ENCODE peak calls at places on chromosomes 6 and 20, in five cellular contexts. B, U, X, G and T are unnamed samples.

GRCh38 chr6:146851837-146852236 is 253.1 kb downstream of the ADGB start:
- DNase-seq in U (no peak), B (no peak), G (no peak), X (no peak), T (peak; percentile 68)

GRCh38 chr6:39772559-39773283 is 19.5 kb upstream of the DAAM2 start:
- DNase-seq in U (no peak), B (no peak), X (no peak), G (no peak), T (no peak)

GRCh38 chr6:69835414-69836179 is 30.8 kb upstream of the COL19A1 start:
- DNase-seq in X (peak; percentile 61), G (no peak), U (no peak), B (no peak), T (peak; percentile 24)

GRCh38 chr6:131654326-131654725 is 17.2 kb downstream of the ENPP3 start:
- DNase-seq in X (no peak), B (no peak), U (no peak), G (no peak), T (no peak)

GRCh38 chr6:108714774-108715414 is 133.3 kb upstream of the ARMC2 start:
- DNase-seq in B (no peak), X (no peak), G (no peak), U (no peak), T (no peak)

GRCh38 chr6:127403636-127404035 is 55.6 kb downstream of the KIAA0408 start:
- DNase-seq in X (no peak), G (no peak), U (no peak), B (no peak), T (peak; percentile 7)

GRCh38 chr20:33309631-33310030 is 26.6 kb downstream of the BPIFB1 start:
- DNase-seq in B (no peak), G (no peak), X (no peak), U (no peak), T (no peak)

GRCh38 chr20:14948416-14948815 is 611.0 kb upstream of the FLRT3 start:
- DNase-seq in G (no peak), B (no peak), U (no peak), X (no peak), T (no peak)

GRCh38 chr20:257419-257818 is at the start of gene DEFB132:
- DNase-seq in B (no peak), X (no peak), U (no peak), G (no peak), T (no peak)

GRCh38 chr20:47019106-47019824 is 124.6 kb downstream of the EYA2 start:
- DNase-seq in G (no peak), X (peak; percentile 7), U (no peak), B (no peak), T (no peak)

GRCh38 chr20:57616143-57616951 is 3.9 kb downstream of the ZBP1 start:
- DNase-seq in X (no peak), B (peak; percentile 78), U (no peak), G (no peak), T (no peak)

GRCh38 chr6:11213305-11214106 is 19.0 kb downstream of the NEDD9 start:
- DNase-seq in X (no peak), U (no peak), B (no peak), G (no peak), T (no peak)

GRCh38 chr20:11246251-11246775 is 572.5 kb upstream of the JAG1 start:
- DNase-seq in U (no peak), B (no peak), X (no peak), G (no peak), T (no peak)

GRCh38 chr6:118495639-118496296 is 52.3 kb upstream of the PLN start:
- DNase-seq in B (no peak), U (no peak), X (no peak), G (no peak), T (peak; percentile 13)

GRCh38 chr6:98828210-98828798 is 6.1 kb upstream of the POU3F2 start:
- DNase-seq in G (no peak), X (no peak), U (no peak), B (no peak), T (no peak)

GRCh38 chr20:57389695-57390603 is 1.2 kb upstream of the RBM38 start:
- DNase-seq in B (no peak), U (no peak), G (no peak), X (peak; percentile 43), T (peak; percentile 75)

GRCh38 chr20:52747736-52748135 is 224.4 kb upstream of the TSHZ2 start:
- DNase-seq in G (no peak), X (no peak), B (no peak), U (no peak), T (no peak)

GRCh38 chr6:139153876-139154275 is 19.0 kb downstream of the HECA start:
- DNase-seq in X (no peak), B (no peak), U (no peak), G (no peak), T (no peak)

GRCh38 chr6:125584468-125584939 is 164.9 kb upstream of the HEY2 start:
- DNase-seq in X (no peak), B (peak; percentile 90), G (peak; percentile 29), U (no peak), T (no peak)

GRCh38 chr20:30937790-30938189 is 319.7 kb upstream of the DEFB115 start:
- DNase-seq in X (no peak), U (no peak), G (no peak), B (no peak), T (no peak)

GRCh38 chr6:12947191-12947795 is 230.7 kb downstream of the PHACTR1 start:
- DNase-seq in B (no peak), U (no peak), X (no peak), G (no peak), T (no peak)

GRCh38 chr6:142883011-142883410 is 62.0 kb downstream of the HIVEP2 start:
- DNase-seq in B (no peak), U (no peak), G (no peak), X (no peak), T (no peak)

GRCh38 chr20:48463096-48463710 is 364.6 kb downstream of the PREX1 start:
- DNase-seq in U (no peak), X (no peak), B (no peak), G (no peak), T (no peak)

GRCh38 chr6:74991573-74992332 is 214.1 kb downstream of the COL12A1 start:
- DNase-seq in B (no peak), X (no peak), G (no peak), U (no peak), T (no peak)
- TF ChIP-seq CTCF in B (peak; percentile 65), X (no peak), G (no peak), U (no peak), T (no peak)

DNA sequence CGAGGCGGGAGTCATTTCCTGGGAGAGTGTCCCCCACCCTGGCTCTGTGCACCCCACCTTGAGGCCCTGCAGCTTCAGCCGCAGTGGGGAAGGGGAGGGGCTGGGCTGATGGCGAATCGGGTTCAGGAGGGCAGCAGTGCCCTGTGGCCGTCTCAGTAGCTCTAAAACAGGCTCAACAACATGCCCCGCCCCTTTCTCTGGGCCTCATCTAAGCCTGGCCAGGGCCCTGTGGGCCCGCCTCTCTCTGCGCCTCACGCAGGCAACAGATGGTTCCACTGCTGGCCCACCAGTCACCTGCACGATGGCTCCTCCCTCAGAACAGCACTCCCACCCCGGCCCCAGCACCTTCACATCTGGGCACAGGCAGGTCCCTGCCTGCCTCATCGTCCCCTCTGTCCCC is 30.2 kb downstream of the CHRNA4 start:
- DNase-seq in U (no peak), B (no peak), G (no peak), X (no peak), T (no peak)
- TF ChIP-seq CTCF in U (no peak), B (no peak), G (no peak), X (no peak), T (no peak)

GRCh38 chr6:84762220-84762940 is 2.0 kb downstream of the TBX18 start:
- DNase-seq in B (no peak), G (no peak), U (no peak), X (no peak), T (no peak)

GRCh38 chr6:84763397-84764331 is 734 bp downstream of the TBX18 start:
- DNase-seq in U (no peak), X (no peak), G (peak; percentile 18), B (no peak), T (no peak)

GRCh38 chr6:84766118-84766683 is 1.8 kb upstream of the TBX18 start:
- DNase-seq in G (no peak), X (no peak), U (no peak), B (no peak), T (no peak)

GRCh38 chr6:84762941-84763396 is 1.4 kb downstream of the TBX18 start:
- DNase-seq in G (no peak), B (no peak), X (no peak), U (no peak), T (no peak)

DNA sequence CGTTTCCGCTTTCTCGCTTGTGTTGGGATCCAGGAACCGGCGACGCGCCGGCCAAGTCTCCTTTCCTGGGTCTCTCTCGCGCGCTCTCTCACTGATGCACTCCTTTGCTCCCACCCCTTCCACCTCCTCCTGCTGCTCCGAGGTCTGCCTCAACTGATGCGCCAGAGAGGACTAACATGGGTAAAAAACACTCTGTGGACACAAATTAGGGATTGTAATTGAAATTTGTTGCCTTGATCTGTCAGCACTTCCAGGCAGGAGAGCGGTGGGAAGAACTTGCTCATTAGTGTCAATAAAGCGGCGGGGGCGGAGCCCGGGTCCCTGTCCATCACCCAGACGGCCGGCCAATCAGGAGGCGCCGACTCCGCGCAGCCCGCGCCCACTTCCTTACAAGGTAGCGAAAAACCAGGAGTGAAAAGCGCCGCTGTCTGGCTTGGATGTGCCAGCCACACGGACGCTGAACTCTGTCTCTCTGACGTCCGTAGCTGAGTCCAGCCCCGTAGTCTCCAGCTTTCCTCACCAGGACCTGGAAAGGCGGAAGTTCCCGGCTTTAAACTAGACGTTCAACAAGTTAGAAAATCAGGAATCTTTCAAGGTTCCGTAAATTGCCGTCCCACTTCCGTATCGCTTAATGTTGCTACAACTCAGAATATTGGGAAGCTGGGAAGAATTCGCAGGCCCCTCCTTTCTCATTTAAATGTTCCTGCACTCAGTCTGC is at the start of gene TBX18:
- DNase-seq in G (peak; percentile 78), B (peak; percentile 96), U (no peak), X (peak; percentile 89), T (peak; percentile 54)
- TF ChIP-seq CTCF in G (no peak), B (peak; percentile 28), U (no peak), X (no peak), T (no peak)

GRCh38 chr6:89133981-89134380 is 11.9 kb upstream of the PM20D2 start:
- DNase-seq in X (no peak), G (no peak), U (no peak), B (no peak), T (no peak)

GRCh38 chr6:89132087-89132486 is 13.8 kb upstream of the PM20D2 start:
- DNase-seq in X (no peak), U (no peak), B (no peak), G (no peak), T (no peak)

GRCh38 chr6:89131599-89131998 is 13.7 kb upstream of the SRSF12 start:
- DNase-seq in B (no peak), G (no peak), X (no peak), U (no peak), T (no peak)

GRCh38 chr6:89138173-89138572 is 7.7 kb upstream of the PM20D2 start:
- DNase-seq in U (no peak), B (no peak), G (no peak), X (no peak), T (no peak)

GRCh38 chr6:89134723-89135122 is 11.1 kb upstream of the PM20D2 start:
- DNase-seq in G (no peak), U (no peak), X (no peak), B (no peak), T (no peak)
- TF ChIP-seq CTCF in G (no peak), U (no peak), X (no peak), B (no peak), T (no peak)

GRCh38 chr6:25732468-25733198 is 21.9 kb upstream of the SLC17A4 start:
- DNase-seq in B (no peak), G (no peak), X (no peak), U (no peak), T (no peak)
- TF ChIP-seq CTCF in B (no peak), G (no peak), X (no peak), U (no peak), T (no peak)